ENCODE peak calls at places on chromosome 6, in seven cellular contexts. M is foreskin fibroblast, Q is amniotic stem cell, Z is NCI-H1105, R is neural crest cell, X is head of caudate nucleus, U is ureter. J is an unnamed sample.

GRCh38 chr6:89438248-89438647 is 5.3 kb downstream of the ANKRD6 start:
- DNase-seq in M (no peak), X (no peak), Q (no peak), U (no peak), R (no peak), Z (no peak), J (no peak)

GRCh38 chr6:71665931-71666330 is 220.4 kb upstream of the RIMS1 start:
- DNase-seq in R (no peak), X (no peak), M (no peak), Z (no peak), Q (no peak), U (no peak), J (no peak)

GRCh38 chr6:56713285-56713684 is 70.6 kb upstream of the DST start:
- DNase-seq in Q (peak), U (peak), Z (no peak), M (peak), X (no peak), R (no peak), J (no peak)

GRCh38 chr6:139693735-139694134 is 319.3 kb upstream of the CITED2 start:
- DNase-seq in R (no peak), X (no peak), M (no peak), Q (no peak), Z (peak), U (no peak), J (no peak)

GRCh38 chr6:116018976-116019375 is 41.7 kb downstream of the FRK start:
- DNase-seq in M (no peak), U (no peak), X (no peak), Q (no peak), Z (no peak), R (no peak), J (no peak)

GRCh38 chr6:12051861-12052368 is 39.8 kb downstream of the HIVEP1 start:
- DNase-seq in R (no peak), Z (no peak), U (no peak), M (no peak), X (no peak), Q (no peak), J (peak)

GRCh38 chr6:140380371-140381218 is 1006.1 kb upstream of the CITED2 start:
- DNase-seq in U (no peak), Q (no peak), Z (no peak), X (no peak), M (peak), R (no peak), J (no peak)

GRCh38 chr6:136889271-136890193 is 32.6 kb upstream of the SLC35D3 start:
- DNase-seq in Q (no peak), Z (no peak), M (no peak), X (no peak), R (no peak), U (no peak), J (no peak)

GRCh38 chr6:108651781-108652227 is 91.1 kb downstream of the FOXO3 start:
- DNase-seq in Q (peak), M (peak), Z (no peak), U (no peak), R (no peak), X (no peak), J (no peak)